ENCODE peak calls at places on chromosome 18, in nine cellular contexts. One of them, this sample, is unnamed.

GRCh38 chr18:63971320-63972071 is 1.6 kb downstream of the SERPINB8 start:
- DNase-seq in OCI-LY7: no peak
- DNase-seq in iPS DF 19.7: no peak
- DNase-seq in heart right ventricle: no peak
- DNase-seq in NCI-H1105: no peak
- DNase-seq in mucosa of gallbladder: no peak
- DNase-seq in frontal cortex: no peak
- DNase-seq in amniotic stem cell: no peak
- DNase-seq in foreskin fibroblast: no peak
- DNase-seq in this sample: no peak

GRCh38 chr18:78390985-78391384 is 588.6 kb upstream of the SALL3 start:
- DNase-seq in OCI-LY7: no peak
- DNase-seq in iPS DF 19.7: no peak
- DNase-seq in heart right ventricle: no peak
- DNase-seq in NCI-H1105: no peak
- DNase-seq in mucosa of gallbladder: no peak
- DNase-seq in frontal cortex: no peak
- DNase-seq in amniotic stem cell: no peak
- DNase-seq in foreskin fibroblast: no peak
- DNase-seq in this sample: no peak

GRCh38 chr18:54671291-54671881 is 80.3 kb downstream of the DYNAP start:
- DNase-seq in OCI-LY7: peak; percentile 34
- DNase-seq in iPS DF 19.7: no peak
- DNase-seq in heart right ventricle: no peak
- DNase-seq in NCI-H1105: peak; percentile 17
- DNase-seq in mucosa of gallbladder: no peak
- DNase-seq in frontal cortex: no peak
- DNase-seq in amniotic stem cell: peak; percentile 10
- DNase-seq in foreskin fibroblast: no peak
- DNase-seq in this sample: no peak

GRCh38 chr18:76495435-76496199 is 575 bp upstream of the ZNF516 start:
- DNase-seq in OCI-LY7: peak; percentile 72
- DNase-seq in iPS DF 19.7: no peak
- DNase-seq in heart right ventricle: peak; percentile 36
- DNase-seq in NCI-H1105: peak; percentile 13
- DNase-seq in mucosa of gallbladder: no peak
- DNase-seq in frontal cortex: no peak
- DNase-seq in amniotic stem cell: no peak
- DNase-seq in foreskin fibroblast: peak; percentile 50
- DNase-seq in this sample: no peak

GRCh38 chr18:59516356-59517155 is 157.5 kb upstream of the LMAN1 start:
- DNase-seq in OCI-LY7: no peak
- DNase-seq in iPS DF 19.7: no peak
- DNase-seq in heart right ventricle: no peak
- DNase-seq in NCI-H1105: no peak
- DNase-seq in mucosa of gallbladder: peak; percentile 69
- DNase-seq in frontal cortex: no peak
- DNase-seq in amniotic stem cell: peak; percentile 32
- DNase-seq in foreskin fibroblast: peak; percentile 76
- DNase-seq in this sample: peak; percentile 47

GRCh38 chr18:49744395-49744987 is 68.8 kb downstream of the ACAA2 start:
- DNase-seq in OCI-LY7: no peak
- DNase-seq in iPS DF 19.7: no peak
- DNase-seq in heart right ventricle: no peak
- DNase-seq in NCI-H1105: no peak
- DNase-seq in mucosa of gallbladder: no peak
- DNase-seq in frontal cortex: no peak
- DNase-seq in amniotic stem cell: no peak
- DNase-seq in foreskin fibroblast: no peak
- DNase-seq in this sample: no peak

GRCh38 chr18:78659748-78660147 is 319.9 kb upstream of the SALL3 start:
- DNase-seq in OCI-LY7: no peak
- DNase-seq in iPS DF 19.7: no peak
- DNase-seq in heart right ventricle: no peak
- DNase-seq in NCI-H1105: peak; percentile 7
- DNase-seq in mucosa of gallbladder: no peak
- DNase-seq in frontal cortex: no peak
- DNase-seq in amniotic stem cell: no peak
- DNase-seq in foreskin fibroblast: no peak
- DNase-seq in this sample: peak; percentile 16

GRCh38 chr18:55552498-55553189 is 35.3 kb downstream of the TCF4 start:
- DNase-seq in OCI-LY7: no peak
- DNase-seq in iPS DF 19.7: no peak
- DNase-seq in heart right ventricle: no peak
- DNase-seq in NCI-H1105: peak; percentile 76
- DNase-seq in mucosa of gallbladder: no peak
- DNase-seq in frontal cortex: no peak
- DNase-seq in amniotic stem cell: no peak
- DNase-seq in foreskin fibroblast: no peak
- DNase-seq in this sample: no peak

GRCh38 chr18:42614619-42615293 is 500.7 kb downstream of the RIT2 start:
- DNase-seq in OCI-LY7: no peak
- DNase-seq in iPS DF 19.7: no peak
- DNase-seq in heart right ventricle: no peak
- DNase-seq in NCI-H1105: peak; percentile 16
- DNase-seq in mucosa of gallbladder: no peak
- DNase-seq in frontal cortex: peak; percentile 19
- DNase-seq in amniotic stem cell: no peak
- DNase-seq in foreskin fibroblast: no peak
- DNase-seq in this sample: no peak

GRCh38 chr18:10474309-10474708 is 19.9 kb downstream of the APCDD1 start:
- DNase-seq in OCI-LY7: no peak
- DNase-seq in iPS DF 19.7: no peak
- DNase-seq in heart right ventricle: no peak
- DNase-seq in NCI-H1105: no peak
- DNase-seq in mucosa of gallbladder: no peak
- DNase-seq in frontal cortex: no peak
- DNase-seq in amniotic stem cell: no peak
- DNase-seq in foreskin fibroblast: no peak
- DNase-seq in this sample: no peak

GRCh38 chr18:34386803-34387202 is 162.1 kb upstream of the NOL4 start:
- DNase-seq in OCI-LY7: no peak
- DNase-seq in iPS DF 19.7: no peak
- DNase-seq in heart right ventricle: no peak
- DNase-seq in NCI-H1105: no peak
- DNase-seq in mucosa of gallbladder: no peak
- DNase-seq in frontal cortex: no peak
- DNase-seq in amniotic stem cell: no peak
- DNase-seq in foreskin fibroblast: no peak
- DNase-seq in this sample: no peak

GRCh38 chr18:76494181-76494540 is 881 bp downstream of the ZNF516 start:
- DNase-seq in OCI-LY7: peak; percentile 37
- DNase-seq in iPS DF 19.7: no peak
- DNase-seq in heart right ventricle: peak; percentile 37
- DNase-seq in NCI-H1105: peak; percentile 16
- DNase-seq in mucosa of gallbladder: no peak
- DNase-seq in frontal cortex: peak; percentile 49
- DNase-seq in amniotic stem cell: no peak
- DNase-seq in foreskin fibroblast: peak; percentile 41
- DNase-seq in this sample: no peak

GRCh38 chr18:37769846-37770245 is 204.2 kb upstream of the CELF4 start:
- DNase-seq in OCI-LY7: no peak
- DNase-seq in iPS DF 19.7: no peak
- DNase-seq in heart right ventricle: no peak
- DNase-seq in NCI-H1105: no peak
- DNase-seq in mucosa of gallbladder: no peak
- DNase-seq in frontal cortex: no peak
- DNase-seq in amniotic stem cell: no peak
- DNase-seq in foreskin fibroblast: no peak
- DNase-seq in this sample: no peak

GRCh38 chr18:48777026-48777736 is 173.6 kb downstream of the SMAD7 start:
- DNase-seq in OCI-LY7: peak; percentile 68
- DNase-seq in iPS DF 19.7: peak; percentile 17
- DNase-seq in heart right ventricle: peak; percentile 72
- DNase-seq in NCI-H1105: peak; percentile 12
- DNase-seq in mucosa of gallbladder: no peak
- DNase-seq in frontal cortex: peak; percentile 71
- DNase-seq in amniotic stem cell: no peak
- DNase-seq in foreskin fibroblast: no peak
- DNase-seq in this sample: peak; percentile 16

GRCh38 chr18:70072678-70073077 is 125.0 kb upstream of the CD226 start:
- DNase-seq in OCI-LY7: no peak
- DNase-seq in iPS DF 19.7: no peak
- DNase-seq in heart right ventricle: no peak
- DNase-seq in NCI-H1105: peak; percentile 70
- DNase-seq in mucosa of gallbladder: no peak
- DNase-seq in frontal cortex: no peak
- DNase-seq in amniotic stem cell: no peak
- DNase-seq in foreskin fibroblast: peak; percentile 6
- DNase-seq in this sample: no peak

GRCh38 chr18:37634516-37634915 is 68.9 kb upstream of the CELF4 start:
- DNase-seq in OCI-LY7: no peak
- DNase-seq in iPS DF 19.7: no peak
- DNase-seq in heart right ventricle: no peak
- DNase-seq in NCI-H1105: no peak
- DNase-seq in mucosa of gallbladder: no peak
- DNase-seq in frontal cortex: no peak
- DNase-seq in amniotic stem cell: no peak
- DNase-seq in foreskin fibroblast: no peak
- DNase-seq in this sample: no peak

GRCh38 chr18:48662021-48662661 is 123.3 kb downstream of the CTIF start:
- DNase-seq in OCI-LY7: no peak
- DNase-seq in iPS DF 19.7: no peak
- DNase-seq in heart right ventricle: no peak
- DNase-seq in NCI-H1105: no peak
- DNase-seq in mucosa of gallbladder: peak; percentile 48
- DNase-seq in frontal cortex: no peak
- DNase-seq in amniotic stem cell: peak; percentile 26
- DNase-seq in foreskin fibroblast: peak; percentile 54
- DNase-seq in this sample: no peak

GRCh38 chr18:56992777-56993176 is 154.1 kb upstream of the BOD1L2 start:
- DNase-seq in OCI-LY7: no peak
- DNase-seq in iPS DF 19.7: no peak
- DNase-seq in heart right ventricle: no peak
- DNase-seq in NCI-H1105: no peak
- DNase-seq in mucosa of gallbladder: no peak
- DNase-seq in frontal cortex: no peak
- DNase-seq in amniotic stem cell: no peak
- DNase-seq in foreskin fibroblast: no peak
- DNase-seq in this sample: no peak

GRCh38 chr18:10010611-10011015 is 96.8 kb downstream of the VAPA start:
- DNase-seq in OCI-LY7: no peak
- DNase-seq in iPS DF 19.7: no peak
- DNase-seq in heart right ventricle: peak; percentile 46
- DNase-seq in NCI-H1105: no peak
- DNase-seq in mucosa of gallbladder: peak; percentile 63
- DNase-seq in frontal cortex: no peak
- DNase-seq in amniotic stem cell: peak; percentile 88
- DNase-seq in foreskin fibroblast: peak; percentile 87
- DNase-seq in this sample: no peak

GRCh38 chr18:3985664-3986063 is 469.4 kb downstream of the DLGAP1 start:
- DNase-seq in OCI-LY7: no peak
- DNase-seq in iPS DF 19.7: no peak
- DNase-seq in heart right ventricle: no peak
- DNase-seq in NCI-H1105: no peak
- DNase-seq in mucosa of gallbladder: no peak
- DNase-seq in frontal cortex: no peak
- DNase-seq in amniotic stem cell: no peak
- DNase-seq in foreskin fibroblast: no peak
- DNase-seq in this sample: no peak

GRCh38 chr18:13218376-13219011 is at the start of gene LDLRAD4:
- DNase-seq in OCI-LY7: no peak
- DNase-seq in iPS DF 19.7: no peak
- DNase-seq in heart right ventricle: peak; percentile 73
- DNase-seq in NCI-H1105: no peak
- DNase-seq in mucosa of gallbladder: no peak
- DNase-seq in frontal cortex: peak; percentile 67
- DNase-seq in amniotic stem cell: no peak
- DNase-seq in foreskin fibroblast: no peak
- DNase-seq in this sample: no peak

GRCh38 chr18:12376034-12376717 is 851 bp downstream of the AFG3L2 start:
- DNase-seq in OCI-LY7: peak; percentile 30
- DNase-seq in iPS DF 19.7: no peak
- DNase-seq in heart right ventricle: peak; percentile 44
- DNase-seq in NCI-H1105: peak; percentile 8
- DNase-seq in mucosa of gallbladder: no peak
- DNase-seq in frontal cortex: no peak
- DNase-seq in amniotic stem cell: no peak
- DNase-seq in foreskin fibroblast: no peak
- DNase-seq in this sample: no peak

GRCh38 chr18:12443631-12444030 is 35.9 kb downstream of the PRELID3A start:
- DNase-seq in OCI-LY7: no peak
- DNase-seq in iPS DF 19.7: no peak
- DNase-seq in heart right ventricle: no peak
- DNase-seq in NCI-H1105: no peak
- DNase-seq in mucosa of gallbladder: no peak
- DNase-seq in frontal cortex: no peak
- DNase-seq in amniotic stem cell: no peak
- DNase-seq in foreskin fibroblast: peak; percentile 35
- DNase-seq in this sample: no peak

GRCh38 chr18:32072321-32072720 is 19.4 kb upstream of the RNF138 start:
- DNase-seq in OCI-LY7: peak; percentile 13
- DNase-seq in iPS DF 19.7: no peak
- DNase-seq in heart right ventricle: no peak
- DNase-seq in NCI-H1105: no peak
- DNase-seq in mucosa of gallbladder: no peak
- DNase-seq in frontal cortex: no peak
- DNase-seq in amniotic stem cell: no peak
- DNase-seq in foreskin fibroblast: no peak
- DNase-seq in this sample: no peak

GRCh38 chr18:12049983-12050811 is 43.4 kb upstream of the ANKRD62 start:
- DNase-seq in OCI-LY7: peak; percentile 79
- DNase-seq in iPS DF 19.7: no peak
- DNase-seq in heart right ventricle: no peak
- DNase-seq in NCI-H1105: no peak
- DNase-seq in mucosa of gallbladder: no peak
- DNase-seq in frontal cortex: no peak
- DNase-seq in amniotic stem cell: no peak
- DNase-seq in foreskin fibroblast: no peak
- DNase-seq in this sample: no peak

GRCh38 chr18:33577688-33578370 is at the start of gene ASXL3:
- DNase-seq in OCI-LY7: peak; percentile 23
- DNase-seq in iPS DF 19.7: no peak
- DNase-seq in heart right ventricle: peak; percentile 61
- DNase-seq in NCI-H1105: peak; percentile 34
- DNase-seq in mucosa of gallbladder: peak; percentile 52
- DNase-seq in frontal cortex: no peak
- DNase-seq in amniotic stem cell: no peak
- DNase-seq in foreskin fibroblast: no peak
- DNase-seq in this sample: no peak

GRCh38 chr18:63407734-63408133 is 14.5 kb downstream of the VPS4B start:
- DNase-seq in OCI-LY7: no peak
- DNase-seq in iPS DF 19.7: no peak
- DNase-seq in heart right ventricle: no peak
- DNase-seq in NCI-H1105: no peak
- DNase-seq in mucosa of gallbladder: no peak
- DNase-seq in frontal cortex: no peak
- DNase-seq in amniotic stem cell: no peak
- DNase-seq in foreskin fibroblast: no peak
- DNase-seq in this sample: no peak

GRCh38 chr18:51227660-51228059 is 30.2 kb upstream of the MEX3C start:
- DNase-seq in OCI-LY7: no peak
- DNase-seq in iPS DF 19.7: no peak
- DNase-seq in heart right ventricle: no peak
- DNase-seq in NCI-H1105: no peak
- DNase-seq in mucosa of gallbladder: no peak
- DNase-seq in frontal cortex: no peak
- DNase-seq in amniotic stem cell: no peak
- DNase-seq in foreskin fibroblast: no peak
- DNase-seq in this sample: no peak

GRCh38 chr18:11004294-11004693 is 145.1 kb downstream of the PIEZO2 start:
- DNase-seq in OCI-LY7: no peak
- DNase-seq in iPS DF 19.7: no peak
- DNase-seq in heart right ventricle: no peak
- DNase-seq in NCI-H1105: no peak
- DNase-seq in mucosa of gallbladder: no peak
- DNase-seq in frontal cortex: no peak
- DNase-seq in amniotic stem cell: no peak
- DNase-seq in foreskin fibroblast: no peak
- DNase-seq in this sample: no peak